ENCODE peak calls at places on chromosome 13, in four cellular contexts. G, Z, J and O are unnamed samples.
A peak's percentile ranks its signal among the peaks of the same experiment; 100 is the strongest.

GRCh38 chr13:40565282-40566148 is 100.9 kb downstream of the FOXO1 start:
- DNase-seq in G (no peak), Z (no peak), J (peak; percentile 7), O (no peak)

GRCh38 chr13:23323946-23324709 is 109.4 kb downstream of the SACS start:
- DNase-seq in G (no peak), Z (no peak), J (peak; percentile 51), O (peak; percentile 30)

GRCh38 chr13:68439821-68440220 is 1209.7 kb upstream of the PCDH9 start:
- DNase-seq in G (no peak), Z (no peak), J (peak; percentile 1), O (no peak)

GRCh38 chr13:59745395-59745788 is 418.3 kb downstream of the DIAPH3 start:
- DNase-seq in G (no peak), Z (no peak), J (peak; percentile 55), O (no peak)

GRCh38 chr13:113724780-113725315 is 34.2 kb upstream of the TMEM255B start:
- DNase-seq in G (peak; percentile 53), Z (peak; percentile 83), J (peak; percentile 77), O (peak; percentile 80)

GRCh38 chr13:44541601-44542000 is 34.5 kb downstream of the TSC22D1 start:
- DNase-seq in G (no peak), Z (no peak), J (no peak), O (no peak)

GRCh38 chr13:23903906-23904280 is 6.6 kb upstream of the C1QTNF9B start:
- DNase-seq in G (no peak), Z (no peak), J (no peak), O (no peak)

GRCh38 chr13:31038834-31039552 is 106.5 kb downstream of the TEX26 start:
- DNase-seq in G (no peak), Z (no peak), J (peak; percentile 16), O (no peak)

GRCh38 chr13:95588721-95589120 is 36.2 kb downstream of the CLDN10 start:
- DNase-seq in G (no peak), Z (no peak), J (peak; percentile 50), O (no peak)

GRCh38 chr13:60268203-60268555 is 104.5 kb upstream of the DIAPH3 start:
- DNase-seq in G (no peak), Z (no peak), J (no peak), O (no peak)

GRCh38 chr13:106173346-106173745 is 362.1 kb downstream of the EFNB2 start:
- DNase-seq in G (no peak), Z (no peak), J (no peak), O (peak; percentile 17)

GRCh38 chr13:104491951-104492350 is 1425.7 kb upstream of the SLC10A2 start:
- DNase-seq in G (no peak), Z (no peak), J (no peak), O (no peak)

GRCh38 chr13:24392972-24393371 is 83.6 kb downstream of the C1QTNF9 start:
- DNase-seq in G (no peak), Z (no peak), J (no peak), O (no peak)